ENCODE peak calls at places on chromosome 6, in six cellular contexts. R, L, M, A, D and U are unnamed samples.

GRCh38 chr6:109945091-109945490 is 33.0 kb upstream of the GPR6 start:
- DNase-seq in R (no peak), L (no peak), M (no peak), A (no peak), D (no peak), U (no peak)

GRCh38 chr6:97473979-97474378 is 191.0 kb upstream of the MMS22L start:
- DNase-seq in R (peak), L (no peak), M (no peak), A (no peak), D (no peak), U (no peak)

GRCh38 chr6:24223131-24223715 is 97.2 kb downstream of the NRSN1 start:
- DNase-seq in R (no peak), L (no peak), M (no peak), A (no peak), D (no peak), U (no peak)

GRCh38 chr6:102154176-102154575 is 760.7 kb downstream of the GRIK2 start:
- DNase-seq in R (no peak), L (no peak), M (no peak), A (no peak), D (no peak), U (no peak)

GRCh38 chr6:1103945-1104623 is 207.8 kb upstream of the FOXQ1 start:
- DNase-seq in R (no peak), L (no peak), M (no peak), A (no peak), D (no peak), U (no peak)

GRCh38 chr6:10686901-10687300 is 7.5 kb downstream of the C6orf52 start:
- DNase-seq in R (no peak), L (no peak), M (no peak), A (no peak), D (no peak), U (no peak)

GRCh38 chr6:10210052-10210451 is 204.8 kb downstream of the TFAP2A start:
- DNase-seq in R (peak), L (no peak), M (peak), A (peak), D (no peak), U (no peak)

GRCh38 chr6:128580224-128581110 is 60.1 kb upstream of the PTPRK start:
- DNase-seq in R (no peak), L (no peak), M (no peak), A (no peak), D (no peak), U (no peak)

GRCh38 chr6:100808638-100809275 is 72.4 kb downstream of the ASCC3 start:
- DNase-seq in R (peak), L (no peak), M (peak), A (no peak), D (no peak), U (no peak)

GRCh38 chr6:44696099-44696498 is 308.6 kb downstream of the CDC5L start:
- DNase-seq in R (peak), L (no peak), M (peak), A (no peak), D (no peak), U (no peak)

GRCh38 chr6:30340589-30341054 is 4.3 kb upstream of the RPP21 start:
- DNase-seq in R (peak), L (no peak), M (peak), A (no peak), D (no peak), U (no peak)

GRCh38 chr6:125198285-125199009 is 44.9 kb downstream of the TPD52L1 start:
- DNase-seq in R (no peak), L (no peak), M (no peak), A (no peak), D (no peak), U (peak)

GRCh38 chr6:163405412-163406309 is 8.9 kb upstream of the QKI start:
- DNase-seq in R (peak), L (peak), M (no peak), A (peak), D (no peak), U (no peak)

GRCh38 chr6:17039266-17039665 is 62.6 kb upstream of the STMND1 start:
- DNase-seq in R (no peak), L (no peak), M (no peak), A (no peak), D (no peak), U (no peak)

GRCh38 chr6:107803957-107804356 is 20.2 kb downstream of the SCML4 start:
- DNase-seq in R (no peak), L (no peak), M (no peak), A (no peak), D (no peak), U (no peak)

GRCh38 chr6:8983202-8983688 is 547.9 kb upstream of the SLC35B3 start:
- DNase-seq in R (peak), L (peak), M (peak), A (peak), D (peak), U (peak)

GRCh38 chr6:140388141-140388802 is 1013.8 kb upstream of the CITED2 start:
- DNase-seq in R (no peak), L (no peak), M (peak), A (no peak), D (no peak), U (no peak)

GRCh38 chr6:132511159-132511835 is 1.6 kb downstream of the STX7 start:
- DNase-seq in R (no peak), L (peak), M (no peak), A (peak), D (no peak), U (no peak)

GRCh38 chr6:37051138-37052026 is 45.9 kb downstream of the FGD2 start:
- DNase-seq in R (peak), L (peak), M (peak), A (peak), D (peak), U (peak)

GRCh38 chr6:4553387-4553786 is 222.8 kb upstream of the CDYL start:
- DNase-seq in R (no peak), L (no peak), M (no peak), A (no peak), D (no peak), U (no peak)

GRCh38 chr6:62904687-62905086 is 306.6 kb upstream of the FKBP1C start:
- DNase-seq in R (no peak), L (no peak), M (no peak), A (no peak), D (no peak), U (no peak)

GRCh38 chr6:107333491-107333890 is 125.9 kb downstream of the PDSS2 start:
- DNase-seq in R (no peak), L (no peak), M (no peak), A (no peak), D (no peak), U (no peak)

GRCh38 chr6:7334685-7335084 is 21.7 kb upstream of the SSR1 start:
- DNase-seq in R (no peak), L (no peak), M (no peak), A (no peak), D (no peak), U (no peak)

GRCh38 chr6:37688088-37688850 is 9.4 kb downstream of the MDGA1 start:
- DNase-seq in R (no peak), L (no peak), M (no peak), A (no peak), D (peak), U (no peak)

GRCh38 chr6:145022199-145022782 is 713.0 kb downstream of the EPM2A start:
- DNase-seq in R (no peak), L (peak), M (no peak), A (no peak), D (no peak), U (no peak)

GRCh38 chr6:18307006-18307405 is 42.7 kb upstream of the DEK start:
- DNase-seq in R (peak), L (no peak), M (peak), A (no peak), D (no peak), U (no peak)

GRCh38 chr6:155013457-155013876 is 18.4 kb downstream of the TIAM2 start:
- DNase-seq in R (no peak), L (peak), M (no peak), A (no peak), D (no peak), U (peak)

GRCh38 chr6:129104131-129104530 is 221.2 kb downstream of the LAMA2 start:
- DNase-seq in R (peak), L (no peak), M (peak), A (peak), D (no peak), U (no peak)

GRCh38 chr6:166999845-167000253 is 652 bp downstream of the CEP43 start:
- DNase-seq in R (peak), L (no peak), M (no peak), A (peak), D (no peak), U (no peak)

GRCh38 chr6:108166664-108167448 is 1.0 kb downstream of the NR2E1 start:
- DNase-seq in R (no peak), L (peak), M (no peak), A (no peak), D (no peak), U (no peak)

GRCh38 chr6:130781557-130781956 is 45.6 kb upstream of the SMLR1 start:
- DNase-seq in R (no peak), L (no peak), M (no peak), A (no peak), D (peak), U (no peak)

GRCh38 chr6:10441004-10441654 is 26.3 kb upstream of the TFAP2A start:
- DNase-seq in R (peak), L (no peak), M (peak), A (no peak), D (no peak), U (no peak)

GRCh38 chr6:109816452-109817374 is 125.6 kb downstream of the FIG4 start:
- DNase-seq in R (no peak), L (peak), M (no peak), A (no peak), D (no peak), U (peak)

GRCh38 chr6:1247058-1247457 is 64.8 kb upstream of the FOXQ1 start:
- DNase-seq in R (no peak), L (no peak), M (no peak), A (no peak), D (no peak), U (no peak)

GRCh38 chr6:12420626-12421025 is 130.5 kb downstream of the EDN1 start:
- DNase-seq in R (peak), L (no peak), M (peak), A (no peak), D (no peak), U (no peak)

GRCh38 chr6:129981598-129981997 is 36.8 kb upstream of the L3MBTL3 start:
- DNase-seq in R (no peak), L (no peak), M (peak), A (no peak), D (no peak), U (no peak)

GRCh38 chr6:117397536-117398227 is 28.1 kb downstream of the ROS1 start:
- DNase-seq in R (peak), L (no peak), M (no peak), A (no peak), D (no peak), U (no peak)